ENCODE peak calls at places on chromosomes 1 and 21, in four cellular contexts. S, H, O and Z are unnamed samples.
A peak's percentile ranks its signal among the peaks of the same experiment; 100 is the strongest.

GRCh38 chr1:1081311-1082238 is 7.5 kb upstream of the RNF223 start:
- DNase-seq in O (no peak), S (no peak), H (no peak), Z (no peak)

GRCh38 chr1:53507115-53507816 is 48.1 kb downstream of the DMRTB1 start:
- DNase-seq in S (no peak), O (no peak), H (no peak), Z (no peak)

GRCh38 chr21:42220138-42220701 is 1.3 kb downstream of the ABCG1 start:
- DNase-seq in S (peak; percentile 75), H (peak; percentile 38), O (no peak), Z (peak; percentile 54)

GRCh38 chr1:10616696-10617095 is 141.9 kb downstream of the PEX14 start:
- DNase-seq in H (no peak), O (no peak), S (no peak), Z (no peak)

GRCh38 chr1:91650764-91651163 is 150.1 kb downstream of the CDC7 start:
- DNase-seq in H (no peak), S (peak; percentile 91), O (no peak), Z (peak; percentile 60)

GRCh38 chr1:28893403-28894102 is 20.8 kb upstream of the EPB41 start:
- DNase-seq in O (no peak), H (no peak), S (no peak), Z (no peak)

GRCh38 chr1:217498209-217498608 is 132.7 kb downstream of the GPATCH2 start:
- DNase-seq in H (no peak), O (no peak), S (no peak), Z (no peak)

GRCh38 chr1:229427572-229427971 is 6.3 kb downstream of the ACTA1 start:
- DNase-seq in H (no peak), O (no peak), S (no peak), Z (no peak)

GRCh38 chr1:13808729-13809131 is 108.7 kb downstream of the PRDM2 start:
- DNase-seq in O (no peak), H (no peak), S (no peak), Z (no peak)

GRCh38 chr1:56362994-56363770 is 216.2 kb downstream of the PLPP3 start:
- DNase-seq in H (no peak), S (no peak), O (no peak), Z (no peak)

GRCh38 chr1:57844382-57844980 is 420.6 kb upstream of the DAB1 start:
- DNase-seq in H (no peak), O (no peak), S (no peak), Z (no peak)

GRCh38 chr1:225425211-225425786 is 2.5 kb downstream of the LBR start:
- DNase-seq in O (no peak), S (peak; percentile 59), H (no peak), Z (peak; percentile 43)

GRCh38 chr1:32071758-32072621 is 749 bp upstream of the TMEM39B start:
- DNase-seq in H (no peak), O (no peak), S (peak; percentile 45), Z (no peak)

GRCh38 chr1:84665703-84666317 is 24.5 kb downstream of the SSX2IP start:
- DNase-seq in O (no peak), H (no peak), S (no peak), Z (no peak)

GRCh38 chr1:42680921-42681683 is 1.1 kb upstream of the YBX1 start:
- DNase-seq in S (no peak), O (no peak), H (no peak), Z (no peak)

GRCh38 chr21:39451332-39452206 is at the start of gene SH3BGR:
- DNase-seq in S (no peak), O (peak; percentile 78), H (no peak), Z (no peak)

GRCh38 chr1:9128520-9129371 is at the start of gene GPR157:
- DNase-seq in S (peak; percentile 65), O (no peak), H (peak; percentile 75), Z (peak; percentile 84)

GRCh38 chr1:219041819-219042218 is 131.9 kb upstream of the LYPLAL1 start:
- DNase-seq in S (no peak), O (no peak), H (no peak), Z (no peak)

GRCh38 chr1:184030433-184031126 is 6.9 kb downstream of the COLGALT2 start:
- DNase-seq in S (no peak), H (no peak), O (no peak), Z (no peak)

GRCh38 chr21:39144191-39144590 is 39.1 kb downstream of the PSMG1 start:
- DNase-seq in H (no peak), S (no peak), O (no peak), Z (no peak)

GRCh38 chr21:35249636-35250035 is 200.5 kb upstream of the RUNX1 start:
- DNase-seq in O (no peak), H (no peak), S (no peak), Z (no peak)

GRCh38 chr1:92877081-92877711 is 45.4 kb downstream of the RPL5 start:
- DNase-seq in O (no peak), S (no peak), H (no peak), Z (no peak)

GRCh38 chr1:7912743-7913557 is 27.7 kb downstream of the TNFRSF9 start:
- DNase-seq in O (no peak), S (no peak), H (no peak), Z (no peak)

GRCh38 chr1:87933171-87933570 is 604.5 kb downstream of the LMO4 start:
- DNase-seq in S (no peak), O (no peak), H (no peak), Z (no peak)

GRCh38 chr1:2056955-2057590 is 6.9 kb downstream of the PRKCZ start:
- DNase-seq in O (no peak), S (no peak), H (no peak), Z (no peak)

GRCh38 chr1:224626042-224626441 is 9.9 kb downstream of the CNIH3 start:
- DNase-seq in H (no peak), O (no peak), S (no peak), Z (no peak)

GRCh38 chr1:31576201-31576669 is at the start of gene TINAGL1:
- DNase-seq in O (no peak), H (no peak), S (no peak), Z (no peak)

GRCh38 chr21:44740721-44741120 is 29.3 kb upstream of the TSPEAR start:
- DNase-seq in O (no peak), H (no peak), S (no peak), Z (no peak)

GRCh38 chr1:16204634-16205332 is 7.7 kb downstream of the ARHGEF19 start:
- DNase-seq in S (no peak), H (no peak), O (no peak), Z (peak; percentile 39)

GRCh38 chr1:29805122-29805895 is 569.0 kb downstream of the PTPRU start:
- DNase-seq in O (no peak), S (no peak), H (no peak), Z (no peak)

GRCh38 chr1:186682721-186683120 is 2.5 kb upstream of the PTGS2 start:
- DNase-seq in S (no peak), O (no peak), H (no peak), Z (no peak)

GRCh38 chr1:207030522-207031009 is 2.0 kb downstream of the C1orf116 start:
- DNase-seq in O (no peak), S (no peak), H (no peak), Z (no peak)

GRCh38 chr1:59556802-59557548 is 257.8 kb upstream of the HOOK1 start:
- DNase-seq in O (no peak), H (no peak), S (no peak), Z (no peak)

GRCh38 chr1:21932127-21932526 is 5.0 kb downstream of the HSPG2 start:
- DNase-seq in O (no peak), H (no peak), S (no peak), Z (no peak)

GRCh38 chr1:112507896-112508241 is 896 bp upstream of the WNT2B start:
- DNase-seq in O (no peak), H (peak; percentile 8), S (no peak), Z (no peak)

GRCh38 chr1:31483012-31483946 is 70.3 kb downstream of the SERINC2 start:
- DNase-seq in S (no peak), O (no peak), H (no peak), Z (peak; percentile 11)

GRCh38 chr1:55244476-55245109 is 29.4 kb upstream of the USP24 start:
- DNase-seq in H (no peak), O (no peak), S (no peak), Z (no peak)

GRCh38 chr1:85273397-85273796 is 3.0 kb downstream of the BCL10 start:
- DNase-seq in H (no peak), S (no peak), O (no peak), Z (no peak)

GRCh38 chr1:183777359-183777758 is 27.6 kb upstream of the RGL1 start:
- DNase-seq in H (no peak), O (no peak), S (no peak), Z (no peak)